ENCODE peak calls at places on chromosomes 4 and X, in nine cellular contexts. Y is left ventricle myocardium inferior, V is OCI-LY7, C is cardiac muscle cell, J is hepatocyte, S is ovary, K is esophagus squamous epithelium, T is transverse colon, N is astrocyte. A is an unnamed sample. For H3K9me3, the result is how much of the 10 kb centered on the place peaks cover.

GRCh38 chrX:85620466-85620865 is 241.0 kb upstream of the POF1B start:
- DNase-seq in J (no peak), Y (no peak), T (no peak), N (no peak), C (no peak), S (no peak), V (no peak), K (no peak), A (no peak)

GRCh38 chr4:97150966-97151365 is 992.3 kb downstream of the STPG2 start:
- DNase-seq in J (no peak), C (no peak), V (no peak), Y (no peak), K (no peak), S (no peak), T (no peak), N (no peak), A (no peak)

GRCh38 chrX:153307546-153308175 is 13.9 kb downstream of the PNMA6F start:
- DNase-seq in N (no peak), S (no peak), T (no peak), J (no peak), Y (no peak), C (no peak), V (no peak), K (no peak), A (no peak)

GRCh38 chr4:996030-996993 is 3.1 kb upstream of the SLC26A1 start:
- DNase-seq in J (peak), C (no peak), Y (no peak), V (no peak), T (no peak), S (no peak), K (no peak), N (no peak), A (no peak)

GRCh38 chr4:119046263-119046662 is 89.4 kb upstream of the MYOZ2 start:
- DNase-seq in C (peak), K (no peak), Y (peak), J (no peak), S (no peak), V (no peak), T (no peak), N (no peak), A (peak)

GRCh38 chr4:6785572-6785925 is 3.0 kb downstream of the KIAA0232 start:
- DNase-seq in S (no peak), C (no peak), J (no peak), K (no peak), V (no peak), N (no peak), Y (no peak), T (no peak), A (no peak)

GRCh38 chrX:153862369-153863250 is 23.4 kb downstream of the L1CAM start:
- DNase-seq in J (no peak), N (no peak), T (no peak), S (no peak), C (peak), K (no peak), V (no peak), Y (no peak), A (no peak)

GRCh38 chr4:7422098-7422897 is 12.4 kb downstream of the PSAPL1 start:
- DNase-seq in C (no peak), J (no peak), N (no peak), K (no peak), Y (peak), T (peak), V (no peak), S (peak), A (no peak)

GRCh38 chr4:8182858-8183725 is 16.0 kb upstream of the SH3TC1 start:
- DNase-seq in T (peak), C (no peak), V (no peak), Y (peak), S (peak), N (peak), K (no peak), J (peak), A (peak)

GRCh38 chrX:29561417-29561816 is 653.9 kb upstream of the MAGEB2 start:
- DNase-seq in N (no peak), V (no peak), C (no peak), J (no peak), S (no peak), T (no peak), K (no peak), Y (no peak), A (no peak)

GRCh38 chrX:153726286-153727107 is 1.8 kb downstream of the ABCD1 start:
- DNase-seq in S (peak), N (peak), K (peak), Y (peak), T (peak), V (peak), J (peak), C (peak), A (peak)

GRCh38 chr4:147578057-147578476 is 39.1 kb upstream of the TMEM184C start:
- DNase-seq in K (no peak), S (no peak), C (no peak), V (no peak), Y (no peak), N (peak), J (no peak), T (no peak), A (no peak)

GRCh38 chr4:148284526-148285193 is 157.6 kb downstream of the NR3C2 start:
- DNase-seq in Y (no peak), K (no peak), C (peak), S (no peak), J (no peak), T (no peak), V (no peak), N (no peak), A (no peak)

GRCh38 chr4:2341911-2342652 is 76.4 kb downstream of the ZFYVE28 start:
- DNase-seq in K (no peak), V (no peak), J (peak), C (no peak), Y (no peak), T (no peak), N (no peak), S (peak), A (no peak)

GRCh38 chr4:159065513-159066240 is 37.2 kb upstream of the RAPGEF2 start:
- DNase-seq in C (no peak), K (no peak), Y (no peak), T (no peak), N (no peak), V (no peak), S (no peak), J (no peak), A (no peak)

GRCh38 chr4:150176559-150176958 is 98.3 kb downstream of the DCLK2 start:
- DNase-seq in V (no peak), J (peak), T (no peak), C (peak), S (no peak), K (no peak), Y (peak), N (peak), A (no peak)

GRCh38 chr4:12712648-12713339 is 771.3 kb downstream of the RAB28 start:
- DNase-seq in K (no peak), Y (no peak), S (no peak), J (no peak), V (no peak), N (no peak), C (no peak), T (no peak), A (no peak)

GRCh38 chr4:166290426-166290825 is 417.4 kb downstream of the TLL1 start:
- DNase-seq in T (no peak), N (no peak), V (no peak), J (no peak), S (no peak), C (no peak), Y (no peak), K (no peak), A (no peak)

GRCh38 chr4:21202959-21203358 is 502.7 kb downstream of the PACRGL start:
- DNase-seq in S (no peak), K (no peak), J (no peak), C (no peak), V (no peak), T (no peak), Y (no peak), N (no peak), A (no peak)

GRCh38 chr4:38967260-38968095 is 64.7 kb downstream of the TMEM156 start:
- DNase-seq in T (no peak), J (peak), S (no peak), K (no peak), V (no peak), C (no peak), Y (no peak), N (peak), A (no peak)

GRCh38 chrX:146006637-146007036 is 189.0 kb downstream of the SLITRK2 start:
- DNase-seq in Y (no peak), V (no peak), J (no peak), C (no peak), N (no peak), K (no peak), T (no peak), S (no peak), A (no peak)

GRCh38 chrX:125205918-125206665 is 113.6 kb upstream of the TEX13C start:
- DNase-seq in Y (peak), T (no peak), V (no peak), J (peak), K (no peak), S (no peak), C (peak), N (no peak), A (no peak)

GRCh38 chrX:45515262-45516215 is 314.9 kb upstream of the DIPK2B start:
- DNase-seq in C (peak), Y (no peak), S (peak), V (no peak), K (no peak), N (peak), J (peak), T (peak), A (peak)

GRCh38 chrX:151177141-151178027 is 1.0 kb downstream of the GPR50 start:
- DNase-seq in S (no peak), K (no peak), J (peak), T (no peak), N (no peak), Y (no peak), C (peak), V (no peak), A (no peak)

GRCh38 chrX:151176351-151176750 is at the start of gene GPR50:
- DNase-seq in K (no peak), T (no peak), J (no peak), Y (no peak), V (no peak), S (no peak), N (no peak), C (peak), A (no peak)

GRCh38 chrX:151178746-151179145 is 2.4 kb downstream of the GPR50 start:
- DNase-seq in S (no peak), N (no peak), C (no peak), Y (no peak), V (no peak), J (no peak), K (no peak), T (no peak), A (no peak)

GRCh38 chrX:151175283-151176062 is 911 bp upstream of the GPR50 start:
- DNase-seq in T (no peak), J (no peak), C (peak), Y (no peak), V (no peak), S (no peak), N (no peak), K (no peak), A (no peak)

DNA sequence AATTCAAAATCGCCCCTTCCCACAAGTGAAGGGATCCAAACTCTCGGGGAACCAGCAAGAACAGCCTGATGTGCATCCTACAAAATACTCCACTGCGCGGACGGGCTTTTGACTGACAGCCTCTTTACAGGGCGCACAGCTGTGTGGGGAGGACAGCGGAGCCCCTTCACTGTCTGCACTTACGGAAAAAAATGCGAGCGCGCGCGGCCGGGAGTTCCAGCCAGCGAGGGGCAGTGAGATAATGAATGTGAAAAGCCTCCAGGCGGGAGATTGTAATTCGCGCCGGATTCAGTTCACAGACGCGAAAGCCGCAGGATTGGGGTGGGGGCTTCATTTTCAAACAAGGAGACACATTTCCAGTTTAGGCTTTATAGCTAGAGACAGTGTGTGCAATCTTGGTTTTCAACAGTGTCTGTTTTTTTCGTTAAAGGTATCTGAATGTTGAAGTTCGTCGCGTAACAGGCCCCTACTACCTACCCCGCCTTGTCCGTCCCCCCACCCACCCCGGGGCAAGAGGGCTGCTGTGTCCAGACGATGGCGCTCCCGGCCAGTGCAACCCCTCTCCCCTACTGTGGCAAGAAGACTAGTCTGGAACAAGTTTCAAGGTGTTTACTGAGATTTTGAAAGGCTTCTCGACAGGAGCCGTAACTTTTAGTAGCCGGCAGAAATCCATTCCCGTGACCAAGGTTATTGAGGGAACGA is 1.7 kb upstream of the GPR50 start:
- DNase-seq in K (no peak), C (peak), S (no peak), Y (no peak), V (no peak), T (no peak), N (no peak), J (no peak), A (no peak)
- H3K4me3 ChIP-seq in K (no peak), C (peak), S (no peak), Y (no peak), V (no peak), T (no peak), N (no peak), J (no peak), A (no peak)

GRCh38 chr4:185723619-185724150 is 88.3 kb downstream of the SORBS2 start:
- DNase-seq in N (no peak), C (no peak), V (no peak), T (no peak), K (no peak), Y (no peak), S (no peak), J (no peak), A (no peak)
- H3K27ac ChIP-seq in N (no peak), C (no peak), V (no peak), T (peak), K (peak), Y (peak), S (peak), J (peak), A (peak)

GRCh38 chr4:33661636-33662035 is 2582.7 kb downstream of the ARAP2 start:
- DNase-seq in N (no peak), T (no peak), J (no peak), C (no peak), S (no peak), K (no peak), Y (no peak), V (no peak), A (no peak)
- H3K9me3 ChIP-seq in N (under half), T (under half), J (under half), C (under half), S (under half), K (under half), Y (half or more), V (under half), A (under half)

DNA sequence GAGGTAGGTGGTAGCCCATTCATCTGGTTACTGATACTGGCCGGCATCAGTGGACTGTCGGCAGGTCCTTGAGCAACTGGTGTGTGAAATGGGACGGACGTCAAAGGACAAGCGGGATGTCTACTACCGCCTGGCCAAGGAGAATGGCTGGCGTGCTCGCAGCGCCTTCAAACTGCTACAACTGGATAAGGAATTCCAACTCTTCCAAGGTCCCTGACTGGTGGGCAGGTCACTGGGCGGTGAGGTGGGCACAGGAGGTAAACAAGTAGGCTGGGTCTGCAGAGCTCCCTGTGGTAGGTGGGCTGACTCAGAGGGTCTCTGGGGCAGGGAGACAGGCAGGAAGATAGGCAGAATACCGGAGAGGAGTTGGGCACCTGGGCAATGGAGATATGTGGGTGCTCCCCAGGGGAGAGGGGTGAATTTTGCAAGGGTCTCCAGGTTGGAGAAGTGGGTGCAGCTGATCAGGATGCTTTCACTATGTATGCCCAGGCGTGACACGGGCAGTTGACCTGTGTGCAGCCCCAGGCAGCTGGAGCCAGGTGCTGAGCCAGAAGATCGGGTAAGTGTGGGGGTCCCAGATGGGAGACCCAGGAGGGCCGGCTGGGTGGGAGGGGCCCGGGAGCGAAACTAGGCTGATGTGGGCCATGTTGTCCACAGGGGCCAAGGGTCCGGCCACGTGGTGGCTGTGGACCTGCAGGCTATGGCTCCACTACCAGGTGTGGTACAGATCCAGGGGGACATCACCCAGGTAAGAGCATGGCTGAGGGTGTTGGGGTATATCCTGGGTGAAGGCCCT is 2.2 kb downstream of the FTSJ1 start:
- DNase-seq in J (no peak), K (no peak), V (no peak), Y (no peak), N (no peak), C (no peak), T (no peak), S (no peak), A (no peak)
- H3K4me3 ChIP-seq in J (no peak), K (no peak), V (no peak), Y (no peak), N (peak), C (no peak), T (no peak), S (no peak), A (no peak)

GRCh38 chr4:183130328-183131155 is 31.5 kb downstream of the WWC2 start:
- DNase-seq in V (no peak), Y (peak), T (no peak), K (no peak), J (no peak), C (no peak), N (peak), S (no peak), A (peak)

GRCh38 chr4:183129125-183129524 is 30.1 kb downstream of the WWC2 start:
- DNase-seq in J (no peak), C (no peak), V (no peak), T (no peak), K (no peak), N (no peak), S (no peak), Y (no peak), A (no peak)

GRCh38 chr4:183129675-183130074 is 30.6 kb downstream of the WWC2 start:
- DNase-seq in J (no peak), K (no peak), N (no peak), V (no peak), C (no peak), Y (no peak), S (no peak), T (no peak), A (no peak)

GRCh38 chr4:183132865-183133264 is 33.8 kb downstream of the WWC2 start:
- DNase-seq in Y (no peak), K (no peak), T (no peak), C (no peak), J (no peak), N (no peak), S (no peak), V (no peak), A (no peak)

GRCh38 chr4:183132081-183132480 is 33.0 kb downstream of the WWC2 start:
- DNase-seq in Y (no peak), T (no peak), V (no peak), C (no peak), N (no peak), S (no peak), K (no peak), J (no peak), A (no peak)
- H3K27ac ChIP-seq in Y (no peak), T (no peak), V (no peak), C (no peak), N (no peak), S (no peak), K (no peak), J (no peak), A (no peak)

GRCh38 chr4:141497627-141498026 is 138.8 kb upstream of the IL15 start:
- DNase-seq in N (no peak), C (no peak), J (no peak), V (no peak), Y (no peak), K (no peak), S (no peak), T (no peak), A (no peak)
- H3K9me3 ChIP-seq in N (under half), C (under half), J (under half), V (under half), Y (under half), K (under half), S (under half), T (under half), A (under half)

A was measured in lung.